ENCODE peak calls at places on chromosomes 5 and 9, in ten cellular contexts. P is Calu3; A is fibroblast of lung; F is HCT116; C is A673; E is mammary epithelial cell; U is CD4-positive, alpha-beta T cell; Q is AG04449; T is fibroblast of the aortic adventitia; Z is fibroblast of pulmonary artery. V is an unnamed sample.
A peak's percentile ranks its signal among the peaks of the same experiment; 100 is the strongest.

GRCh38 chr9:86257406-86257805 is 2.1 kb downstream of the C9orf153 start:
- DNase-seq in P (no peak), A (no peak), F (no peak), C (no peak), E (no peak), U (no peak), Q (no peak), T (no peak), Z (no peak), V (no peak)

GRCh38 chr5:76402251-76402879 is 720 bp upstream of the IQGAP2 start:
- DNase-seq in P (peak; percentile 35), A (peak; percentile 10), F (no peak), C (peak; percentile 78), E (no peak), U (peak; percentile 66), Q (no peak), T (no peak), Z (peak; percentile 0), V (peak; percentile 11)

GRCh38 chr5:132363431-132364112 is 5.9 kb upstream of the SLC22A5 start:
- DNase-seq in P (peak; percentile 43), A (peak; percentile 94), F (peak; percentile 47), C (peak; percentile 29), E (peak; percentile 95), U (no peak), Q (peak; percentile 60), T (peak; percentile 94), Z (peak; percentile 92), V (peak; percentile 99)

GRCh38 chr9:104831681-104832080 is 67.8 kb downstream of the NIPSNAP3B start:
- DNase-seq in P (no peak), A (peak; percentile 70), F (no peak), C (no peak), E (peak; percentile 86), U (no peak), Q (peak; percentile 44), T (peak; percentile 45), Z (peak; percentile 29), V (peak; percentile 37)

GRCh38 chr9:129322641-129323375 is 144.7 kb upstream of the IER5L start:
- DNase-seq in P (no peak), A (no peak), F (no peak), C (no peak), E (no peak), U (no peak), Q (no peak), T (no peak), Z (no peak), V (no peak)

GRCh38 chr5:6900828-6901227 is 187.6 kb downstream of the TENT4A start:
- DNase-seq in P (peak; percentile 40), A (no peak), F (no peak), C (no peak), E (no peak), U (no peak), Q (no peak), T (no peak), Z (no peak), V (no peak)

GRCh38 chr9:89999534-90000370 is 394.9 kb downstream of the GADD45G start:
- DNase-seq in P (peak; percentile 15), A (peak; percentile 68), F (no peak), C (no peak), E (no peak), U (peak; percentile 24), Q (peak; percentile 17), T (peak; percentile 47), Z (peak; percentile 31), V (peak; percentile 55)

GRCh38 chr5:55535199-55535905 is 588 bp upstream of the PLPP1 start:
- DNase-seq in P (no peak), A (no peak), F (no peak), C (no peak), E (no peak), U (no peak), Q (no peak), T (no peak), Z (no peak), V (no peak)

GRCh38 chr5:22242532-22242931 is 610.6 kb downstream of the CDH12 start:
- DNase-seq in P (no peak), A (no peak), F (no peak), C (peak; percentile 19), E (no peak), U (no peak), Q (no peak), T (no peak), Z (peak; percentile 0), V (no peak)
- TF ChIP-seq CTCF in P (no peak), A (no peak), F (no peak), C (peak; percentile 21), E (no peak), U (no peak), Q (no peak), T (no peak), Z (no peak), V (no peak)

GRCh38 chr5:170477906-170478305 is 25.9 kb upstream of the KCNIP1 start:
- DNase-seq in P (no peak), A (no peak), F (no peak), C (no peak), E (no peak), U (no peak), Q (no peak), T (no peak), Z (no peak), V (no peak)

GRCh38 chr5:170480277-170480676 is 23.5 kb upstream of the KCNIP1 start:
- DNase-seq in P (no peak), A (no peak), F (no peak), C (no peak), E (no peak), U (no peak), Q (no peak), T (no peak), Z (no peak), V (no peak)

GRCh38 chr5:170481839-170482238 is 22.0 kb upstream of the KCNIP1 start:
- DNase-seq in P (no peak), A (no peak), F (no peak), C (no peak), E (no peak), U (no peak), Q (no peak), T (no peak), Z (no peak), V (no peak)

GRCh38 chr5:170478306-170478705 is 25.5 kb upstream of the KCNIP1 start:
- DNase-seq in P (no peak), A (no peak), F (no peak), C (no peak), E (no peak), U (no peak), Q (no peak), T (no peak), Z (no peak), V (no peak)

DNA sequence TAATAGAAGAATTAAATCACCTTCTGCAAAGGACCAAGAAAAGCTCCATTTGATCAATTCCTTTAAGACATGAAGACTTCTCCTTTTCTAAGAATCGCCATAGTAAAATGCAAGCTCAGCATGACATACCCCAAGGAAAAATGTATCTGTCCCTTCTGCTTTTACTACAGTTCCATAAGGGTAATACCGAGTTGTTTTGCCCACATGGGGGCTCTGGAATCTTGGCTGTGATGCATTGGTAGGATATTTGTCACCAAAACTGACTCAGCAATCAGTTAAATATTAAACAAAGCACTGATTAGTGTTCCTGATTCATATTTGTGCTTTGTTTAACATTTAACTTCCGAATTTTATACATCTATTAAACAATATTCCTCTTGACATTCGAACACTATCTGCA is 24.3 kb upstream of the KCNIP1 start:
- DNase-seq in P (peak; percentile 71), A (peak; percentile 50), F (no peak), C (peak; percentile 28), E (no peak), U (no peak), Q (no peak), T (no peak), Z (no peak), V (no peak)
- TF ChIP-seq CTCF in P (no peak), A (no peak), F (no peak), C (no peak), E (no peak), U (no peak), Q (no peak), T (no peak), Z (no peak), V (no peak)

GRCh38 chr5:154179846-154180710 is 10.5 kb upstream of the GALNT10 start:
- DNase-seq in P (peak; percentile 38), A (peak; percentile 57), F (peak; percentile 40), C (peak; percentile 76), E (peak; percentile 30), U (peak; percentile 23), Q (no peak), T (peak; percentile 78), Z (peak; percentile 78), V (peak; percentile 81)
- TF ChIP-seq CTCF in P (peak; percentile 73), A (peak; percentile 87), F (peak; percentile 80), C (peak; percentile 76), E (peak; percentile 80), U (peak; percentile 72), Q (peak; percentile 74), T (peak; percentile 90), Z (peak; percentile 92), V (peak; percentile 88)

DNA sequence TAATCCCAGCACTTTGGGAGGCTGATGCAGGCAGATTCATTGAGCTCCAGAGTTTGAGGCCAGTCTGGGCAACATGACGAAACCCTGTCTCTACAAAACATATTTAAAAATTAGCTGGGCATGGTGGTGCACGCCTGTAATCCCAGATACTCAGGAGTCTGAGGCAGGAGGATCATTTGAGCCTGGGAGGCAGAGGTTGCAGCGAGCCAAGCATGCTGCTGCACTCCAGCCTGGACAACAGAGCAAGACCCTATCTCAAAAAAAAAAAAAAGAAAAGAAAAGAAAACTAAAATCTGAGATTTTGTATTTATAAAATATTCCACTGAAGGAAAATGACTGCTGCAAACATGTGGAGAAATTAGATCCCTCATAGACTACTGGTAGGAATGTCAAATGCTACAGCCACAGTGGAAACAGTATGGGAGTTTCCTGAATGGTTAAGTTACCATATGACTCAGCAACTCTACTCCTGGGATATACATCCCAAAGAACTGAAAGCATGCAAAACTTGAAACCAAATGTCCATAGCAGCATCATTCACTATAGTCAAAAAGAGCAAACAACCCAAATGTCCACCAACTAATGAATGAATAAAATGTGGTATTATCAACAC is 106.1 kb downstream of the UBAP2 start:
- DNase-seq in P (no peak), A (peak; percentile 75), F (no peak), C (peak; percentile 60), E (peak; percentile 63), U (no peak), Q (peak; percentile 71), T (peak; percentile 82), Z (peak; percentile 85), V (peak; percentile 59)
- TF ChIP-seq CTCF in P (no peak), A (peak; percentile 32), F (peak; percentile 9), C (peak; percentile 32), E (peak; percentile 31), U (no peak), Q (peak; percentile 66), T (peak; percentile 63), Z (peak; percentile 59), V (no peak)

DNA sequence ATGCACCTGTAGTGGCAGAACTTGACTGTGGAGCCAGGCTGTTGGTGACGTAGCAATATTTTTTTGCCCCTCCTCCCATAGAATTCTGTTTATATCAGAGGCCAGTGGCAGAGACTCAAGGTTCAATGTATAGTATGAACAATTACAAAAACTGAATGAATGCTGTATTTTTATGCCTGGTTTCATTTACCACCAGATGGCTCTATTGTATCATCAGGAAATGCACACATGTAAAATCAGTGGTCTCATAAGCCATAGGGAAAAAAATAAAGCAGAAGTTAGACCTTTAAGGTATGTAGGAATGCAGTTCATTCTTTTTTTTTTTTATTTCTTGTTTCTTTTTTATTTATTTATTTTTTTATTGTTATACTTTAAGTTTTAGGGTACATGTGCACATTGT is 43.6 kb downstream of the CCDC192 start:
- DNase-seq in P (no peak), A (peak; percentile 27), F (peak; percentile 10), C (peak; percentile 4), E (no peak), U (no peak), Q (no peak), T (peak; percentile 65), Z (peak; percentile 66), V (peak; percentile 43)
- TF ChIP-seq CTCF in P (peak; percentile 61), A (peak; percentile 28), F (peak; percentile 27), C (peak; percentile 45), E (peak; percentile 55), U (no peak), Q (peak; percentile 56), T (peak; percentile 70), Z (peak; percentile 65), V (peak; percentile 57)

GRCh38 chr9:95273369-95274051 is 44.0 kb downstream of the FANCC start:
- DNase-seq in P (no peak), A (no peak), F (no peak), C (no peak), E (no peak), U (no peak), Q (no peak), T (no peak), Z (no peak), V (no peak)
- TF ChIP-seq CTCF in P (no peak), A (no peak), F (no peak), C (no peak), E (no peak), U (no peak), Q (no peak), T (no peak), Z (no peak), V (no peak)

V was measured in MCF 10A.